ENCODE peak calls at places on chromosomes 5 and 9, in ten cellular contexts. J, D, M, X, Z, P, Y, Q, K and B are unnamed samples.
A peak's percentile ranks its signal among the peaks of the same experiment; 100 is the strongest.

GRCh38 chr9:13213337-13213736 is 66.2 kb downstream of the MPDZ start:
- DNase-seq in X (no peak), J (no peak), Z (peak; percentile 62), Q (no peak), D (no peak), P (no peak), M (peak; percentile 8), Y (no peak), K (no peak), B (no peak)

GRCh38 chr5:38008198-38008597 is 168.4 kb upstream of the GDNF start:
- DNase-seq in J (no peak), P (no peak), X (no peak), K (no peak), Z (no peak), D (no peak), Y (no peak), M (no peak), Q (no peak), B (no peak)

GRCh38 chr5:139700711-139701693 is 52.9 kb downstream of the CXXC5 start:
- DNase-seq in P (no peak), Q (no peak), Y (no peak), X (peak; percentile 44), D (peak; percentile 93), M (no peak), Z (no peak), K (peak; percentile 76), J (no peak), B (no peak)

GRCh38 chr5:62681117-62681850 is 102.7 kb downstream of the LRRC70 start:
- DNase-seq in Y (no peak), P (no peak), D (no peak), X (no peak), Q (no peak), M (no peak), K (no peak), J (no peak), Z (no peak), B (no peak)

GRCh38 chr5:10695055-10695649 is 65.9 kb downstream of the DAP start:
- DNase-seq in P (no peak), Z (peak; percentile 76), X (peak; percentile 75), M (peak; percentile 83), J (peak; percentile 77), Y (peak; percentile 62), D (peak; percentile 60), K (peak; percentile 67), Q (no peak), B (no peak)

GRCh38 chr5:154110781-154111180 is 72.0 kb downstream of the MFAP3 start:
- DNase-seq in Y (no peak), K (no peak), P (no peak), Q (no peak), J (no peak), Z (peak; percentile 16), M (no peak), D (no peak), X (no peak), B (no peak)

GRCh38 chr9:1042466-1042865 is 7.7 kb upstream of the DMRT2 start:
- DNase-seq in M (no peak), P (no peak), X (peak; percentile 34), Q (no peak), Z (no peak), J (no peak), D (peak; percentile 35), Y (no peak), K (peak; percentile 80), B (no peak)

GRCh38 chr9:87725356-87725899 is 491 bp upstream of the CTSL start:
- DNase-seq in Y (no peak), D (peak; percentile 58), X (no peak), M (peak; percentile 42), Z (peak; percentile 71), J (peak; percentile 54), K (peak; percentile 31), Q (no peak), P (no peak), B (no peak)

GRCh38 chr9:131422241-131422792 is 28.4 kb downstream of the PRRC2B start:
- DNase-seq in P (no peak), J (no peak), Q (no peak), X (no peak), Y (no peak), D (no peak), M (no peak), Z (no peak), K (no peak), B (no peak)

GRCh38 chr5:138789771-138790242 is 36.6 kb downstream of the CTNNA1 start:
- DNase-seq in K (peak; percentile 15), Z (peak; percentile 50), M (peak; percentile 54), Q (no peak), X (no peak), D (no peak), P (peak; percentile 37), J (no peak), Y (no peak), B (no peak)

GRCh38 chr5:108481355-108481931 is 99.5 kb upstream of the FBXL17 start:
- DNase-seq in Y (no peak), D (peak; percentile 37), J (no peak), M (no peak), Z (peak; percentile 43), X (no peak), K (no peak), P (peak; percentile 26), Q (no peak), B (no peak)

GRCh38 chr9:107455461-107456155 is 34.0 kb downstream of the KLF4 start:
- DNase-seq in D (no peak), M (no peak), Y (no peak), K (no peak), Q (no peak), Z (no peak), J (no peak), X (no peak), P (no peak), B (no peak)

GRCh38 chr9:80061940-80062339 is 490.2 kb downstream of the TLE4 start:
- DNase-seq in X (no peak), M (no peak), K (no peak), Z (peak; percentile 61), P (no peak), Q (no peak), D (no peak), Y (peak; percentile 32), J (no peak), B (no peak)

GRCh38 chr5:75167345-75167744 is 69.3 kb downstream of the ANKRD31 start:
- DNase-seq in Z (no peak), K (no peak), Y (no peak), X (no peak), Q (no peak), D (peak; percentile 36), P (peak; percentile 33), M (peak; percentile 31), J (no peak), B (no peak)

GRCh38 chr9:128995791-128996190 is 32.3 kb downstream of the SH3GLB2 start:
- DNase-seq in P (no peak), Q (no peak), D (no peak), M (no peak), K (no peak), X (no peak), Z (peak; percentile 77), J (no peak), Y (no peak), B (no peak)

GRCh38 chr9:35598863-35599590 is 6.0 kb upstream of the TESK1 start:
- DNase-seq in P (no peak), D (peak; percentile 63), Q (no peak), Y (no peak), M (no peak), K (peak; percentile 34), J (no peak), X (peak; percentile 48), Z (no peak), B (no peak)

GRCh38 chr9:35603986-35604577 is 980 bp upstream of the TESK1 start:
- DNase-seq in K (peak; percentile 99), J (peak; percentile 100), Q (peak; percentile 98), X (peak; percentile 100), Y (peak; percentile 99), D (peak; percentile 100), M (peak; percentile 99), P (peak; percentile 99), Z (peak; percentile 100), B (peak; percentile 95)

GRCh38 chr9:35604578-35605335 is at the start of gene TESK1:
- DNase-seq in P (peak; percentile 48), M (peak; percentile 90), Z (peak; percentile 62), D (peak; percentile 90), K (peak; percentile 90), Y (peak; percentile 59), X (peak; percentile 89), Q (no peak), J (peak; percentile 73), B (peak; percentile 83)

GRCh38 chr9:35603506-35603985 is 1.5 kb upstream of the TESK1 start:
- DNase-seq in Z (peak; percentile 91), M (no peak), Q (no peak), D (no peak), X (peak; percentile 65), J (peak; percentile 46), K (no peak), P (no peak), Y (peak; percentile 90), B (no peak)

GRCh38 chr9:35599763-35600604 is 5.1 kb upstream of the TESK1 start:
- DNase-seq in P (no peak), X (no peak), Z (peak; percentile 8), D (peak; percentile 65), J (no peak), Y (no peak), K (peak; percentile 36), Q (no peak), M (no peak), B (no peak)
- TF ChIP-seq CTCF in P (no peak), X (no peak), Z (no peak), D (peak; percentile 24), J (no peak), Y (no peak), K (no peak), Q (no peak), M (no peak), B (no peak)

GRCh38 chr5:90056911-90057705 is 352.4 kb downstream of the CETN3 start:
- DNase-seq in D (peak; percentile 50), M (no peak), Y (no peak), J (peak; percentile 6), P (no peak), X (no peak), Z (no peak), Q (no peak), K (peak; percentile 18), B (no peak)
- TF ChIP-seq CTCF in D (no peak), M (no peak), Y (no peak), J (no peak), P (no peak), X (no peak), Z (no peak), Q (no peak), K (no peak), B (no peak)

DNA sequence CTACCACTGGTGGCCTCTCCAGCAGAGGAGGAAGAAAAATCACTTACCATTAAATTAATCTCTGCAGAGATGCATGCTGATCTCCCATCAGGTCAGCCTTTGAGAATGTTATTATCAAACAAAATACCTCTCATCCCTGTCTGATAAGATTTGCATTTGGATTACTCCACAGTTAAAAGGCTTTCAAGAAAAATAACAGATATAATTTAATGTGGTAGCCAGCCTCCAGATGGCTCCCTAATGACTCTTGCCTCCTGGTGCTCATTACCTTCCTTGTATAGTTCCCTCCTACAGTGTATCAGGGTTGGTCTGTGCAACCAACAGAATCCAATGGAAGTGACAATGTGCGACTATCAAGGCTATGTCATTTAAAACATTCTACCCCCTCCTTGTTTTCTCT is 63.6 kb upstream of the TNPO1 start:
- DNase-seq in J (no peak), M (no peak), Q (no peak), K (no peak), Z (no peak), P (no peak), Y (no peak), X (no peak), D (no peak), B (no peak)
- TF ChIP-seq CTCF in J (no peak), M (no peak), Q (no peak), K (no peak), Z (no peak), P (no peak), Y (no peak), X (no peak), D (no peak), B (no peak)

GRCh38 chr5:103041071-103041676 is 78.8 kb downstream of the GIN1 start:
- DNase-seq in M (peak; percentile 5), Q (no peak), J (no peak), Z (peak; percentile 74), K (no peak), D (no peak), Y (no peak), P (peak; percentile 49), X (no peak), B (no peak)
- TF ChIP-seq CTCF in M (peak; percentile 66), Q (no peak), J (peak; percentile 57), Z (peak; percentile 37), K (no peak), D (peak; percentile 38), Y (peak; percentile 76), P (peak; percentile 83), X (peak; percentile 50), B (no peak)